ENCODE peak calls at places on chromosomes 16 and 17, in six cellular contexts. One of them, this sample, is unnamed.

GRCh38 chr16:88014201-88014781 is 63.1 kb downstream of the BANP start:
- DNase-seq in HFF-Myc: no peak
- DNase-seq in NCI-H1436: no peak
- DNase-seq in fibroblast of lung: peak
- DNase-seq in testis: no peak
- DNase-seq in HTR-8/SVneo: peak
- DNase-seq in this sample: no peak

GRCh38 chr17:69474171-69474831 is 59.8 kb downstream of the MAP2K6 start:
- DNase-seq in HFF-Myc: peak
- DNase-seq in NCI-H1436: no peak
- DNase-seq in fibroblast of lung: no peak
- DNase-seq in testis: no peak
- DNase-seq in HTR-8/SVneo: no peak
- DNase-seq in this sample: no peak

GRCh38 chr17:45841883-45842525 is 2.7 kb upstream of the SPPL2C start:
- DNase-seq in HFF-Myc: no peak
- DNase-seq in NCI-H1436: peak
- DNase-seq in fibroblast of lung: peak
- DNase-seq in testis: no peak
- DNase-seq in HTR-8/SVneo: no peak
- DNase-seq in this sample: peak

GRCh38 chr16:56749806-56750491 is 20.0 kb downstream of the NUP93 start:
- DNase-seq in HFF-Myc: no peak
- DNase-seq in NCI-H1436: no peak
- DNase-seq in fibroblast of lung: no peak
- DNase-seq in testis: no peak
- DNase-seq in HTR-8/SVneo: no peak
- DNase-seq in this sample: no peak

GRCh38 chr17:21058098-21058893 is 15.5 kb upstream of the USP22 start:
- DNase-seq in HFF-Myc: no peak
- DNase-seq in NCI-H1436: no peak
- DNase-seq in fibroblast of lung: peak
- DNase-seq in testis: no peak
- DNase-seq in HTR-8/SVneo: peak
- DNase-seq in this sample: no peak

GRCh38 chr17:46832945-46833839 is 14.7 kb upstream of the WNT3 start:
- DNase-seq in HFF-Myc: no peak
- DNase-seq in NCI-H1436: no peak
- DNase-seq in fibroblast of lung: peak
- DNase-seq in testis: peak
- DNase-seq in HTR-8/SVneo: no peak
- DNase-seq in this sample: no peak

GRCh38 chr16:16861546-16861945 is 482.6 kb downstream of the NPIPA7 start:
- DNase-seq in HFF-Myc: peak
- DNase-seq in NCI-H1436: peak
- DNase-seq in fibroblast of lung: peak
- DNase-seq in testis: peak
- DNase-seq in HTR-8/SVneo: no peak
- DNase-seq in this sample: no peak

GRCh38 chr17:78492116-78492799 is 84.9 kb downstream of the DNAH17 start:
- DNase-seq in HFF-Myc: no peak
- DNase-seq in NCI-H1436: no peak
- DNase-seq in fibroblast of lung: no peak
- DNase-seq in testis: no peak
- DNase-seq in HTR-8/SVneo: no peak
- DNase-seq in this sample: no peak

GRCh38 chr17:57892820-57893595 is 43.2 kb upstream of the MRPS23 start:
- DNase-seq in HFF-Myc: peak
- DNase-seq in NCI-H1436: peak
- DNase-seq in fibroblast of lung: peak
- DNase-seq in testis: peak
- DNase-seq in HTR-8/SVneo: peak
- DNase-seq in this sample: peak

GRCh38 chr17:74883241-74883750 is 10.1 kb downstream of the FADS6 start:
- DNase-seq in HFF-Myc: no peak
- DNase-seq in NCI-H1436: no peak
- DNase-seq in fibroblast of lung: no peak
- DNase-seq in testis: no peak
- DNase-seq in HTR-8/SVneo: no peak
- DNase-seq in this sample: no peak